ENCODE peak calls at places on chromosomes 13 and 19, in eight cellular contexts. G is body of pancreas, U is kidney, B is hepatocyte, M is tibial nerve, Q is neural progenitor cell, F is adrenal gland, J is A549. P is an unnamed sample. For H3K4me1, the result is how much of the 10 kb centered on the place peaks cover.

GRCh38 chr13:95199896-95200295 is 101.4 kb downstream of the ABCC4 start:
- DNase-seq in G (no peak), U (no peak), B (no peak), M (no peak), Q (no peak), F (no peak), J (no peak), P (no peak)

GRCh38 chr13:62583466-62583865 is 1167.8 kb upstream of the PCDH20 start:
- DNase-seq in G (no peak), U (no peak), B (no peak), M (no peak), Q (no peak), F (no peak), J (no peak), P (no peak)

GRCh38 chr13:98466634-98467236 is 110.2 kb downstream of the STK24 start:
- DNase-seq in G (peak), U (peak), B (no peak), M (peak), Q (peak), F (no peak), J (peak), P (peak)

GRCh38 chr19:52516191-52516590 is 11.3 kb upstream of the ZNF808 start:
- DNase-seq in G (no peak), U (no peak), B (no peak), M (no peak), Q (no peak), F (no peak), J (no peak), P (no peak)

GRCh38 chr19:29939628-29940027 is 2.4 kb upstream of the URI1 start:
- DNase-seq in G (no peak), U (no peak), B (no peak), M (no peak), Q (no peak), F (no peak), J (no peak), P (no peak)

GRCh38 chr13:102003848-102004570 is 397.8 kb downstream of the FGF14 start:
- DNase-seq in G (no peak), U (no peak), B (no peak), M (no peak), Q (no peak), F (no peak), J (no peak), P (no peak)

GRCh38 chr13:73428137-73428536 is 369.3 kb downstream of the KLF5 start:
- DNase-seq in G (no peak), U (no peak), B (peak), M (no peak), Q (no peak), F (no peak), J (peak), P (no peak)

GRCh38 chr13:93559718-93560117 is 333.1 kb downstream of the GPC6 start:
- DNase-seq in G (no peak), U (no peak), B (no peak), M (no peak), Q (no peak), F (no peak), J (peak), P (peak)

GRCh38 chr19:33252418-33252962 is 26.8 kb upstream of the SLC7A10 start:
- DNase-seq in G (no peak), U (peak), B (no peak), M (no peak), Q (no peak), F (no peak), J (no peak), P (no peak)

GRCh38 chr13:60267498-60268202 is 103.9 kb upstream of the DIAPH3 start:
- DNase-seq in G (peak), U (no peak), B (peak), M (no peak), Q (peak), F (no peak), J (peak), P (no peak)

GRCh38 chr13:48490241-48490640 is 42.6 kb downstream of the RCBTB2 start:
- DNase-seq in G (no peak), U (no peak), B (no peak), M (no peak), Q (no peak), F (no peak), J (no peak), P (no peak)

GRCh38 chr13:26557393-26558073 is at the start of gene WASF3:
- DNase-seq in G (peak), U (peak), B (peak), M (peak), Q (peak), F (peak), J (peak), P (peak)

GRCh38 chr13:67227131-67227983 is 2.8 kb downstream of the PCDH9 start:
- DNase-seq in G (no peak), U (no peak), B (no peak), M (no peak), Q (no peak), F (no peak), J (no peak), P (no peak)

GRCh38 chr13:25679936-25680335 is 308.2 kb downstream of the ATP8A2 start:
- DNase-seq in G (no peak), U (no peak), B (no peak), M (no peak), Q (no peak), F (no peak), J (no peak), P (no peak)

GRCh38 chr13:105848494-105848893 is 687.0 kb downstream of the EFNB2 start:
- DNase-seq in G (no peak), U (no peak), B (no peak), M (no peak), Q (no peak), F (no peak), J (no peak), P (no peak)

GRCh38 chr13:30998548-30999140 is 66.2 kb downstream of the TEX26 start:
- DNase-seq in G (no peak), U (no peak), B (peak), M (no peak), Q (peak), F (peak), J (no peak), P (peak)

GRCh38 chr13:33169273-33169980 is 116.1 kb downstream of the STARD13 start:
- DNase-seq in G (no peak), U (no peak), B (no peak), M (no peak), Q (no peak), F (no peak), J (no peak), P (no peak)

GRCh38 chr13:25214371-25215252 is 42.5 kb upstream of the AMER2 start:
- DNase-seq in G (no peak), U (no peak), B (no peak), M (peak), Q (no peak), F (peak), J (peak), P (no peak)

GRCh38 chr19:4692275-4693077 is 22.3 kb upstream of the MYDGF start:
- DNase-seq in G (no peak), U (peak), B (no peak), M (no peak), Q (no peak), F (no peak), J (no peak), P (no peak)

GRCh38 chr19:406121-406711 is 2.7 kb downstream of the C2CD4C start:
- DNase-seq in G (no peak), U (peak), B (no peak), M (no peak), Q (no peak), F (no peak), J (no peak), P (no peak)

GRCh38 chr19:35074426-35075201 is 33.1 kb downstream of the HPN start:
- DNase-seq in G (no peak), U (no peak), B (no peak), M (no peak), Q (no peak), F (no peak), J (no peak), P (no peak)

GRCh38 chr19:23787106-23787505 is 28.4 kb upstream of the ZNF681 start:
- DNase-seq in G (no peak), U (no peak), B (no peak), M (no peak), Q (no peak), F (peak), J (no peak), P (no peak)

GRCh38 chr13:72062566-72062965 is 195.6 kb upstream of the DACH1 start:
- DNase-seq in G (no peak), U (no peak), B (no peak), M (no peak), Q (peak), F (no peak), J (peak), P (no peak)

GRCh38 chr19:45164577-45165335 is 4.0 kb upstream of the NKPD1 start:
- DNase-seq in G (peak), U (peak), B (peak), M (no peak), Q (peak), F (peak), J (peak), P (peak)

GRCh38 chr19:45234089-45234869 is 10.9 kb downstream of the EXOC3L2 start:
- DNase-seq in G (no peak), U (no peak), B (no peak), M (no peak), Q (peak), F (no peak), J (no peak), P (no peak)

GRCh38 chr13:33279414-33279813 is 6.1 kb downstream of the STARD13 start:
- DNase-seq in G (no peak), U (no peak), B (no peak), M (no peak), Q (no peak), F (no peak), J (peak), P (no peak)

GRCh38 chr13:36736119-36736726 is 62.4 kb downstream of the SERTM1 start:
- DNase-seq in G (peak), U (no peak), B (peak), M (peak), Q (peak), F (peak), J (peak), P (peak)

GRCh38 chr13:108193806-108194205 is 21.5 kb downstream of the LIG4 start:
- DNase-seq in G (no peak), U (no peak), B (no peak), M (no peak), Q (no peak), F (no peak), J (no peak), P (no peak)

GRCh38 chr13:104376588-104376987 is 1310.4 kb upstream of the SLC10A2 start:
- DNase-seq in G (no peak), U (no peak), B (no peak), M (no peak), Q (no peak), F (no peak), J (no peak), P (no peak)

GRCh38 chr13:72205773-72206172 is 338.8 kb upstream of the DACH1 start:
- DNase-seq in G (no peak), U (no peak), B (no peak), M (no peak), Q (no peak), F (no peak), J (no peak), P (no peak)

GRCh38 chr13:106182404-106182803 is 353.1 kb downstream of the EFNB2 start:
- DNase-seq in G (no peak), U (no peak), B (no peak), M (no peak), Q (no peak), F (no peak), J (peak), P (no peak)

GRCh38 chr13:110289174-110289573 is 17.8 kb downstream of the COL4A1 start:
- DNase-seq in G (no peak), U (no peak), B (no peak), M (no peak), Q (no peak), F (peak), J (no peak), P (no peak)

GRCh38 chr19:16386619-16387240 is 62.1 kb downstream of the KLF2 start:
- DNase-seq in G (peak), U (peak), B (peak), M (peak), Q (peak), F (peak), J (peak), P (peak)

GRCh38 chr19:459724-460511 is 915 bp downstream of the SHC2 start:
- DNase-seq in G (peak), U (peak), B (peak), M (peak), Q (peak), F (peak), J (peak), P (peak)

GRCh38 chr13:110548891-110549794 is 12.4 kb downstream of the RAB20 start:
- DNase-seq in G (no peak), U (peak), B (peak), M (no peak), Q (no peak), F (no peak), J (no peak), P (no peak)

GRCh38 chr19:52566588-52566987 is 3.5 kb upstream of the ZNF701 start:
- DNase-seq in G (no peak), U (no peak), B (peak), M (no peak), Q (no peak), F (no peak), J (peak), P (no peak)

GRCh38 chr19:56076413-56076998 is 44.6 kb downstream of the ZNF787 start:
- DNase-seq in G (peak), U (no peak), B (peak), M (peak), Q (peak), F (peak), J (peak), P (peak)

GRCh38 chr19:16118489-16119033 is 6.9 kb downstream of the RAB8A start:
- DNase-seq in G (no peak), U (no peak), B (no peak), M (no peak), Q (no peak), F (peak), J (no peak), P (no peak)

GRCh38 chr19:49997709-49998108 is 27.5 kb downstream of the VRK3 start:
- DNase-seq in G (no peak), U (no peak), B (no peak), M (no peak), Q (peak), F (no peak), J (peak), P (peak)

GRCh38 chr19:5964816-5965565 is 12.9 kb downstream of the RANBP3 start:
- DNase-seq in G (no peak), U (no peak), B (no peak), M (no peak), Q (no peak), F (no peak), J (no peak), P (no peak)

GRCh38 chr19:5967994-5968430 is 9.9 kb downstream of the RANBP3 start:
- DNase-seq in G (peak), U (peak), B (peak), M (peak), Q (peak), F (peak), J (peak), P (peak)

GRCh38 chr19:5967571-5967970 is 10.4 kb downstream of the RANBP3 start:
- DNase-seq in G (no peak), U (peak), B (no peak), M (no peak), Q (no peak), F (no peak), J (no peak), P (no peak)

GRCh38 chr19:5966941-5967340 is 11.0 kb downstream of the RANBP3 start:
- DNase-seq in G (no peak), U (no peak), B (no peak), M (no peak), Q (no peak), F (no peak), J (no peak), P (no peak)

GRCh38 chr19:5966215-5966614 is 11.7 kb downstream of the RANBP3 start:
- DNase-seq in G (no peak), U (no peak), B (peak), M (no peak), Q (no peak), F (peak), J (no peak), P (no peak)
- H3K4me1 ChIP-seq in G (half or more), U (under half), B (half or more), M (half or more), Q (under half), F (half or more), J (under half), P (under half)

GRCh38 chr13:99605417-99606321 is 104.4 kb downstream of the TM9SF2 start:
- DNase-seq in G (peak), U (peak), B (peak), M (peak), Q (peak), F (peak), J (peak), P (peak)
- TF ChIP-seq CTCF in G (no peak), U (peak), B (peak), M (peak), Q (peak), F (no peak), J (no peak), P (peak)

GRCh38 chr19:10874019-10874418 is 2.7 kb downstream of the CARM1 start:
- DNase-seq in G (no peak), U (no peak), B (no peak), M (no peak), Q (no peak), F (no peak), J (no peak), P (no peak)
- H3K4me1 ChIP-seq in G (under half), U (under half), B (under half), M (half or more), Q (under half), F (under half), J (under half), P (under half)

DNA sequence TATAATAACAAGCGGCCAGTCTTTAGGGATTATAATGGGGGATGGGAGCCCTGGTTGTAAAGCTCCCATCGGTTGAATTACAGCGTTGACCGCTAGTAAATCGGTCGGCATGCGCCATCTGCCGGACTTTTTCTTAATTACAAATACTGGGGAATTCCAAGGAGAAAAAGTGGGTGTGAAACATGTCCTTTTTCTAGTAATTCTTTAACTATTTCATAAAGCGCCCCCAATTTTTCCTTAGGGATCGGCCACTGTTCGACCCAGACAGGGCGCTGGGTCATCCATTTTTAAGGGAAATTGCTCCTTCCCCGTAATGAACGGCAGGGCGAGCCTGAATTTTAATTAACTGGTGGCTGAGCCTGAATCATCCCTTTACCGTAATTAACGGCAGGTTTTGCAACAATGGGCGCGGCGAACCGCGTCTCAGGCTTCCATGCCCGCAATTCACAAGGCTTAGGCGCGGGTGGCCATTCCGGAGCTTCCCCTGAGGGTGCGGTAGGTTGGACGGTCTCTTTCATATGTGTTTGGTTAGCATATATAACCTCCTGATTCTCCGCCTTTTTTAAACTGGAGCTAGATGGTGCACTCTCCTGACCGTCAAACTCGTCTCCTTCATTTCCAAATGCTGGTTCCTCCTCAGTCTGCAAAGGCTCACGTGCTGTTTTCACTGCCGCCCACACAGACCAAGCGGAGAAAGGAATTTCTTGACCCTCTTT is 30.2 kb upstream of the EVI5L start:
- DNase-seq in G (peak), U (peak), B (peak), M (peak), Q (peak), F (peak), J (peak), P (peak)
- TF ChIP-seq CTCF in G (peak), U (peak), B (peak), M (peak), Q (peak), F (peak), J (peak), P (peak)

GRCh38 chr19:41930926-41931592 is 2.8 kb upstream of the ERFL start:
- DNase-seq in G (no peak), U (no peak), B (no peak), M (no peak), Q (peak), F (no peak), J (no peak), P (no peak)
- H3K4me1 ChIP-seq in G (under half), U (under half), B (under half), M (under half), Q (under half), F (under half), J (under half), P (under half)

GRCh38 chr13:20990910-20991525 is 70.4 kb downstream of the LATS2 start:
- DNase-seq in G (no peak), U (no peak), B (no peak), M (no peak), Q (no peak), F (no peak), J (no peak), P (no peak)
- TF ChIP-seq CTCF in G (no peak), U (no peak), B (no peak), M (no peak), Q (no peak), F (no peak), J (no peak), P (no peak)

GRCh38 chr19:47445527-47445926 is 26.2 kb downstream of the SLC8A2 start:
- DNase-seq in G (no peak), U (no peak), B (no peak), M (no peak), Q (no peak), F (no peak), J (no peak), P (no peak)

GRCh38 chr19:47446534-47447469 is 24.9 kb downstream of the SLC8A2 start:
- DNase-seq in G (no peak), U (peak), B (peak), M (no peak), Q (peak), F (peak), J (peak), P (peak)

GRCh38 chr19:47443331-47443730 is 24.0 kb upstream of the MEIS3 start:
- DNase-seq in G (no peak), U (no peak), B (no peak), M (no peak), Q (no peak), F (no peak), J (no peak), P (no peak)

GRCh38 chr19:47445937-47446402 is 25.7 kb downstream of the SLC8A2 start:
- DNase-seq in G (peak), U (peak), B (peak), M (no peak), Q (peak), F (peak), J (peak), P (peak)

DNA sequence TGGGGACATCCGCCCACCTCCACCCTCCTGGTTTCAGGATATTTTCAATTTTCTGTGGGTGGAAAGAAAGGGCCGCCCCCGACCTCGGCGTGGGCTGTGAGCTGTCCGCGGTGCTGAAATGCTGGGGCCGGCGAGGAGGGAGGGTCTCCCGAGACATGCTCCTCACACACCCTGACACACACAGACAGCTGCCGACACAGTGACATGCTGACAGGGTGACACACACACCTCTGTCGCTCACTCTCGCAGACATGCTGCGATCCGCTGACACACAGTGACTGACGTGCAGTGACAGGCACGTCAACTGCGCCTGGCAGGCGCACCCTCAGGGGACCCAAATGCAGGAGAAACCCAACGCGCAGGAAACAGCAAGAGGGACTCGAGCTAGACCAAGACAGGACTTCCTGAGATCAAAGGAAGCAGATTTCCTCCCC is 25.1 kb upstream of the MEIS3 start:
- DNase-seq in G (no peak), U (no peak), B (peak), M (no peak), Q (peak), F (no peak), J (no peak), P (peak)
- H3K4me1 ChIP-seq in G (under half), U (under half), B (under half), M (under half), Q (under half), F (under half), J (under half), P (under half)